ENCODE peak calls at places on chromosomes 7 and 10, in seven cellular contexts. R is adrenal gland, K is IMR-90, B is tibial nerve, Q is heart left ventricle, Y is thyroid gland, I is breast epithelium. W is an unnamed sample.
A peak's percentile ranks its signal among the peaks of the same experiment; 100 is the strongest.

GRCh38 chr7:44912775-44913347 is 27.5 kb upstream of the PURB start:
- DNase-seq in R (no peak), B (no peak), I (peak; percentile 62), Q (no peak), Y (peak; percentile 89), K (no peak), W (no peak)

GRCh38 chr7:116210345-116211005 is at the start of gene TES:
- DNase-seq in R (peak; percentile 44), I (peak; percentile 71), B (no peak), K (peak; percentile 57), Q (peak; percentile 70), Y (peak; percentile 87), W (peak; percentile 46)

GRCh38 chr7:112891698-112892097 is 101.5 kb upstream of the TMEM168 start:
- DNase-seq in Y (no peak), Q (no peak), K (no peak), I (no peak), R (no peak), B (no peak), W (no peak)

GRCh38 chr7:44760034-44760580 is 11.5 kb downstream of the ZMIZ2 start:
- DNase-seq in Y (no peak), B (no peak), R (no peak), I (no peak), K (no peak), Q (no peak), W (no peak)

GRCh38 chr10:59126277-59126676 is 50.2 kb upstream of the PHYHIPL start:
- DNase-seq in I (no peak), Y (no peak), K (no peak), B (no peak), Q (no peak), R (no peak), W (no peak)

GRCh38 chr7:133770863-133771492 is 356.2 kb upstream of the LRGUK start:
- DNase-seq in I (no peak), Y (no peak), B (no peak), R (no peak), Q (no peak), K (peak; percentile 80), W (no peak)

GRCh38 chr7:103636153-103636552 is 190.1 kb upstream of the SLC26A5 start:
- DNase-seq in Y (no peak), K (peak; percentile 45), Q (no peak), R (no peak), B (no peak), I (no peak), W (no peak)

GRCh38 chr7:36182854-36183604 is 30.0 kb downstream of the EEPD1 start:
- DNase-seq in B (no peak), Q (no peak), R (no peak), I (no peak), Y (no peak), K (no peak), W (no peak)

GRCh38 chr10:46544989-46545791 is 11.3 kb downstream of the GPRIN2 start:
- DNase-seq in Y (no peak), B (peak; percentile 10), K (no peak), I (no peak), R (peak; percentile 18), Q (peak; percentile 13), W (no peak)

GRCh38 chr7:148702876-148703670 is 4.4 kb downstream of the CUL1 start:
- DNase-seq in R (no peak), K (no peak), I (no peak), B (no peak), Y (no peak), Q (no peak), W (no peak)

GRCh38 chr7:44764081-44764480 is 15.4 kb downstream of the ZMIZ2 start:
- DNase-seq in Q (no peak), I (no peak), B (no peak), K (no peak), Y (no peak), R (no peak), W (no peak)

GRCh38 chr10:43257210-43258031 is 9.4 kb downstream of the RASGEF1A start:
- DNase-seq in K (no peak), I (no peak), B (no peak), Q (no peak), R (peak; percentile 13), Y (no peak), W (no peak)

GRCh38 chr7:137086896-137087295 is 218.4 kb downstream of the CHRM2 start:
- DNase-seq in I (no peak), K (no peak), B (no peak), R (no peak), Y (no peak), Q (no peak), W (no peak)

GRCh38 chr7:112072541-112073245 is 133.5 kb downstream of the DOCK4 start:
- DNase-seq in Q (no peak), B (no peak), R (no peak), I (no peak), Y (no peak), K (no peak), W (no peak)

GRCh38 chr10:123970207-123970926 is 78.8 kb upstream of the CPXM2 start:
- DNase-seq in Y (peak; percentile 16), B (no peak), I (no peak), K (no peak), Q (no peak), R (no peak), W (no peak)

GRCh38 chr10:59135275-59135674 is 41.2 kb upstream of the PHYHIPL start:
- DNase-seq in Q (no peak), I (no peak), R (no peak), Y (no peak), B (no peak), K (no peak), W (no peak)

GRCh38 chr7:41470081-41470480 is 232.8 kb downstream of the INHBA start:
- DNase-seq in I (no peak), R (no peak), Y (no peak), B (no peak), K (no peak), Q (no peak), W (no peak)

DNA sequence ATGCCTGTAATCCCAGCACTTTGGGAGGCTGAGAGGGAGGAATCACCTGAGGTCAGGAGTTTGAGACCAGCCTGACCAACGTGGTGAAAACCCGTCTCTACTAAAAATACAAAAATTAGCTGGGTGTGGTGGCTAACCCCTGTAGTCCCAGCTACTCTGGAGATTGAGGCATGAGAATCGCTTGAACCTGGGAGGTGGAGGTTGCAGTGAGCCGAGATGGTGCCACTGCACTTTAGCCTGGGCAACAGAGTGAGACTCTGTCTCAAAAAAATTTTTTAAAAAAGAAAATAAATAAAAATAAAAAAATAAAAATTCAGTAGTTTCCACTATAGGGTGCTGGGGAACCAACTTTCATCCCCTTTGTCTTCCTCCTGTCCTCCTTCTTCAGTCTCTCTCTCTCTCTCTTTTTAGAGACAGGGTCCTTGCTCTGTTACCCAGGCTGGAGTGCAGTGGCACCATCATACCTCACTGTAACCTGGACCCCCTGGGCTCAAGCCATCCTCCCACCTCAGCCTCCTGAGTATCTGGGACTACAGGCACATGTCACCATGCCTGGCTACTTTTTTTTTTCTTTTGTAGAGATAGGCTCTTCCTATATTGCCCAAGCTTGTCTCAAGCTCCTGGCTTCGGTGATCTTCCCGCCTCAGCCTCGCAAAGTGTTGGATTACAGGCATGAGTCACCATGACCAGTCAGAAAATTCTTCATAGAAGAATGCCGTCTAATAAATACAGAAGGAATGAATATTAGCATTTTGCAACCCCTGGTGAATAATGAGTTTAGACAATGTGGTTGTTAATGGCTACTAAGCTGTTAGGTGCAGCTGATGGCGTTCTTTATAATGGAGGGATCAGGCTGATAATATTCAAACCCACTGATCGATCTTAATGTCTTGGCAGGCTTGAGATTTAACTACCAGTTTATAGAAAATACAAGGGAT is 20.6 kb downstream of the RBM20 start:
- DNase-seq in R (peak; percentile 65), B (no peak), K (peak; percentile 96), Q (no peak), I (no peak), Y (no peak), W (no peak)
- H3K4me1 ChIP-seq in R (no peaks in the 10 kb centered on the region), B (no peaks in the 10 kb centered on the region), K (peaks cover 7% of the 10 kb centered on the region), Q (peaks cover 12% of the 10 kb centered on the region), I (no peaks in the 10 kb centered on the region), Y (no peaks in the 10 kb centered on the region), W (no peaks in the 10 kb centered on the region)

GRCh38 chr7:6641305-6642035 is 4.4 kb downstream of the ZNF316 start:
- DNase-seq in K (no peak), Y (no peak), R (no peak), B (no peak), I (no peak), Q (no peak), W (no peak)

GRCh38 chr7:6639032-6639431 is 1.9 kb downstream of the ZNF316 start:
- DNase-seq in I (no peak), R (no peak), B (no peak), Y (no peak), K (no peak), Q (no peak), W (no peak)

GRCh38 chr7:6640246-6640721 is 3.2 kb downstream of the ZNF316 start:
- DNase-seq in Q (peak; percentile 56), B (peak; percentile 18), R (no peak), K (peak; percentile 31), I (no peak), Y (no peak), W (peak; percentile 68)

GRCh38 chr7:6637544-6638229 is 569 bp downstream of the ZNF316 start:
- DNase-seq in Y (peak; percentile 30), I (no peak), K (peak; percentile 8), R (no peak), Q (peak; percentile 44), B (no peak), W (no peak)

GRCh38 chr7:6639627-6640026 is 2.5 kb downstream of the ZNF316 start:
- DNase-seq in K (no peak), B (no peak), R (no peak), Q (no peak), I (no peak), Y (no peak), W (no peak)
- H3K36me3 ChIP-seq in K (peaks cover 45% of the 10 kb centered on the region), B (peaks cover 54% of the 10 kb centered on the region), R (no peaks in the 10 kb centered on the region), Q (peaks cover 33% of the 10 kb centered on the region), I (no peaks in the 10 kb centered on the region), Y (peaks cover 3% of the 10 kb centered on the region), W (no peaks in the 10 kb centered on the region)

GRCh38 chr7:151876112-151876898 is 610 bp downstream of the PRKAG2 start:
- DNase-seq in K (no peak), Q (peak; percentile 90), Y (peak; percentile 80), B (peak; percentile 74), I (peak; percentile 73), R (peak; percentile 77), W (peak; percentile 77)

GRCh38 chr7:151877911-151878835 is 1.3 kb upstream of the PRKAG2 start:
- DNase-seq in Y (no peak), I (no peak), K (no peak), Q (peak; percentile 41), R (no peak), B (no peak), W (no peak)

GRCh38 chr7:151873402-151873965 is 3.4 kb downstream of the PRKAG2 start:
- DNase-seq in I (no peak), K (no peak), Y (peak; percentile 36), B (peak; percentile 44), Q (peak; percentile 75), R (no peak), W (no peak)

GRCh38 chr7:151876899-151877777 is at the start of gene PRKAG2:
- DNase-seq in Q (peak; percentile 78), B (peak; percentile 61), Y (peak; percentile 75), R (peak; percentile 59), I (no peak), K (no peak), W (peak; percentile 64)

DNA sequence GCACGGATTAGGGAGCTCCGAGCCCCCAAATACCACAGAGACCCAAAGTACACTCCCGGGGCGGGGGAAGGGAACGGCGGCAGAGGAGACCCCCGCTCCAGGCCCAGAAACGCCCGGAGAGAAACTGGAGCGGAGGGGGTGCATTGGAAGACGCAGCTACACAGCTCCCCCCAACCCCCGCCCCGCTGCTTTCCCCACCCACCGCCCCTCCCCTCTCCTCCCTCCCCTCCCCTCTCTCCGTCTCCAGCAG is 1.1 kb downstream of the PRKAG2 start:
- DNase-seq in B (no peak), I (no peak), K (no peak), Q (no peak), Y (no peak), R (no peak), W (no peak)
- TF ChIP-seq POLR2A in B (no peak), I (no peak), K (no peak), Q (no peak), Y (no peak), R (no peak), W (no peak)

GRCh38 chr10:97623277-97623676 is 10.0 kb downstream of the MORN4 start:
- DNase-seq in K (no peak), I (no peak), R (no peak), Q (no peak), Y (no peak), B (no peak), W (no peak)
- H3K4me1 ChIP-seq in K (peaks cover 5% of the 10 kb centered on the region), I (no peaks in the 10 kb centered on the region), R (no peaks in the 10 kb centered on the region), Q (no peaks in the 10 kb centered on the region), Y (no peaks in the 10 kb centered on the region), B (no peaks in the 10 kb centered on the region), W (no peaks in the 10 kb centered on the region)